ENCODE peak calls at places on chromosomes 7 and 10, in four cellular contexts. L is sigmoid colon, W is spleen, B is endothelial cell of umbilical vein. O is an unnamed sample. For H3K4me1, the result is how much of the 10 kb centered on the place peaks cover.

GRCh38 chr7:24510781-24511180 is 62.5 kb upstream of the PALS2 start:
- DNase-seq in L (no peak), W (no peak), B (no peak), O (no peak)

GRCh38 chr10:22229756-22230330 is 12.0 kb upstream of the EBLN1 start:
- DNase-seq in W (no peak), B (peak), L (no peak), O (no peak)

GRCh38 chr10:92074126-92074887 is 150.7 kb downstream of the BTAF1 start:
- DNase-seq in W (no peak), L (no peak), B (peak), O (no peak)

GRCh38 chr7:130490287-130490686 is 1.6 kb upstream of the MEST start:
- DNase-seq in W (no peak), L (no peak), B (peak), O (no peak)

GRCh38 chr7:18834574-18835361 is 282.7 kb downstream of the TWIST1 start:
- DNase-seq in B (no peak), L (no peak), W (no peak), O (no peak)

GRCh38 chr7:123431075-123431614 is 103.2 kb downstream of the IQUB start:
- DNase-seq in W (no peak), L (no peak), B (no peak), O (no peak)

GRCh38 chr7:2175514-2175913 is 57.2 kb downstream of the MAD1L1 start:
- DNase-seq in B (peak), L (no peak), W (no peak), O (no peak)

GRCh38 chr10:34768261-34768971 is 46.7 kb downstream of the PARD3 start:
- DNase-seq in W (no peak), L (peak), B (no peak), O (no peak)

GRCh38 chr7:32379486-32380115 is 110.6 kb downstream of the LSM5 start:
- DNase-seq in L (no peak), B (no peak), W (no peak), O (no peak)

GRCh38 chr10:29797616-29798015 is 162.8 kb upstream of the SVIL start:
- DNase-seq in L (no peak), W (no peak), B (no peak), O (no peak)

GRCh38 chr10:69870591-69870990 is 68.9 kb downstream of the COL13A1 start:
- DNase-seq in L (no peak), W (no peak), B (peak), O (no peak)

GRCh38 chr10:69872326-69872725 is 70.6 kb downstream of the COL13A1 start:
- DNase-seq in W (no peak), B (no peak), L (no peak), O (no peak)

GRCh38 chr10:69873141-69873540 is 71.4 kb downstream of the COL13A1 start:
- DNase-seq in W (no peak), B (no peak), L (no peak), O (no peak)

GRCh38 chr10:69869291-69869841 is 67.7 kb downstream of the COL13A1 start:
- DNase-seq in B (peak), W (no peak), L (no peak), O (no peak)

GRCh38 chr10:69871074-69871473 is 69.4 kb downstream of the COL13A1 start:
- DNase-seq in L (no peak), W (no peak), B (no peak), O (no peak)
- TF ChIP-seq POLR2AphosphoS5 in L (no peak), W (no peak), B (no peak), O (no peak)

GRCh38 chr10:14653271-14654161 is 121.2 kb downstream of the FAM107B start:
- DNase-seq in W (no peak), B (peak), L (no peak), O (no peak)

GRCh38 chr10:14649739-14650138 is 125.0 kb downstream of the FAM107B start:
- DNase-seq in L (no peak), B (no peak), W (no peak), O (no peak)

GRCh38 chr10:14654821-14655382 is 119.8 kb downstream of the FAM107B start:
- DNase-seq in W (no peak), B (no peak), L (no peak), O (no peak)

GRCh38 chr10:14652067-14652466 is 122.6 kb downstream of the FAM107B start:
- DNase-seq in B (peak), W (no peak), L (no peak), O (no peak)

DNA sequence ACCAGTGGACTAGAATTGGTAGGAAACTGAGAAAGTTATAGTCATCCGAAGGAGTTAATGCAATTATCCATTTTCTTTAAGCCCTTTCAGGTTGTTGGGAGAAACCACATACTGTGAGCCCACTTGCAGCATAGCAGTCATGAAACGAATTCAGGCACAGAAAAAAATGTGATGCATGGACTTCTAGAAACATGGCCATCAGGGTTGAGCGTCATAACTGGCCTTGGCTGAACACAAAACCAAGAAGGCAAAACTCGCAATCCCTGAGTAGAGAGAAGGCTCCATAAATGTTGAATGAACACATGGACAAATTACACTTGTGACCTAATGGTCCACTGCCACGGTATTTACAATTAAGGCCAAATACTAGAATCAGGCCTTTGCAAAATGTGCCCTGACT is 121.9 kb downstream of the FAM107B start:
- DNase-seq in W (no peak), B (no peak), L (no peak), O (no peak)
- H3K4me1 ChIP-seq in W (half or more), B (under half), L (under half), O (under half)

GRCh38 chr10:132448248-132448731 is 51.3 kb downstream of the PWWP2B start:
- DNase-seq in L (no peak), W (peak), B (no peak), O (peak)

GRCh38 chr10:132446195-132446581 is 49.2 kb downstream of the PWWP2B start:
- DNase-seq in L (no peak), B (no peak), W (peak), O (no peak)

GRCh38 chr10:132446661-132447445 is 49.9 kb downstream of the PWWP2B start:
- DNase-seq in B (no peak), L (no peak), W (peak), O (no peak)

GRCh38 chr10:132449051-132449825 is 52.2 kb downstream of the PWWP2B start:
- DNase-seq in B (no peak), L (no peak), W (peak), O (no peak)

GRCh38 chr10:132447446-132448247 is 50.6 kb downstream of the PWWP2B start:
- DNase-seq in B (no peak), W (peak), L (no peak), O (no peak)
- TF ChIP-seq POLR2AphosphoS5 in B (no peak), W (peak), L (no peak), O (no peak)

GRCh38 chr7:80184693-80185092 is 50.1 kb downstream of the GNAI1 start:
- DNase-seq in W (no peak), B (no peak), L (no peak), O (no peak)
- H3K4me1 ChIP-seq in W (under half), B (under half), L (under half), O (under half)

DNA sequence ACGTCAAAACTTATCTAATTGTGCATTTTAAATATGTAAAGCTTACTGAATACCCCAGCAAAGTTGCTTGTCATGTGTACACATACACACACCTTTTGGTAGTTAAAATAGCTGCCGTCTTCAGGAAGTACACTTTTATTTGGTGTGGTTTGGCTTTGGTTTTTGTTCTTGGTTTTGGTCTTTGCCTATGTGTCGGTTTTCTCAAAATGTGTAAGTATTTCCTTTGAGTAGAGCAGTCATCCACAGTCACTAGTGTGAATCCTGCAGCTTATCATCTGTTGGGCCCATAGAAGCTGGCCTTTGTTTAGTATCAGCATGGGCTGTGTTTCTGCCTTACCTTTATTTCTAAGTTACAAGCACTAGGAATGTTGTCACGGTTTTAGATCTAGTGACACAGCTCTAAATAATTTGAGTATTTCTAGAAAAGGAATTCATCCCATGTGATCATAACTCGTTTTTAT is 35.3 kb downstream of the NET1 start:
- DNase-seq in W (no peak), B (peak), L (no peak), O (no peak)
- TF ChIP-seq POLR2AphosphoS5 in W (no peak), B (no peak), L (no peak), O (no peak)

GRCh38 chr7:5363729-5364128 is 59.9 kb downstream of the TNRC18 start:
- DNase-seq in L (no peak), W (no peak), B (no peak), O (no peak)
- H3K4me1 ChIP-seq in L (under half), W (under half), B (under half), O (under half)

DNA sequence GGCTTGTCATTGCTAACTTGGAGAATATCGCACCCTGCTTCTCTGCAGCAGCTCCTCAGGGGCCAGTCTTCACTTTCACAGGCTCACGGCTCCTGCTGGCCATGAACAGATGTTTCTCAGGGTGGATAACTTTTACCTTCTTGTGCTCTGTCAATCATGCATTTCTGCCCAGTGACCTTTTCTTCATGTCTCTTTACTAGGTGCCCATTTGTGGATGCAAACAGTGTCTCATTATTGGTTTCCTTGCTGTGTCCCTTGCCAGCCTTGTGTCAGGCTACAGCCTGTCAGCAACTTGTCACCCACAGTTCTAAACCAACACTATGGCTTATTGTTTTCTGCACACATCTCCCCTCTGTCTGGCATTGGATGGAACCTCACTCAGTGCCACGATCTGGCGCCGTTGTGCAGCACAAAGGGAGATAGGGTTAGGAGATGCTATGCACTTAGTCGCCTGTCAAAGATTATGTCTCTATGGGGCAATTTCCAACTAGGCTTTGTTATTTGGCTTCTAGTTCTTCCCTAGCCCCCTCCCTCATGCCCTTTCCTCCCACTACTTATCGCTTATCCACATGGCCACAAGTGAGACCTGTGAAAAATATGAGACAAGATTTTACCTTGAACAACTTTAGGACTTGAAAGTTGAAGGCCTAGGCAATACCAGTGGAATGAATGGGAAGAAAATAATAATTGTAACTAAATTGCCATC is 45.7 kb upstream of the NXPH1 start:
- DNase-seq in B (no peak), L (no peak), W (no peak), O (no peak)
- TF ChIP-seq POLR2AphosphoS5 in B (no peak), L (no peak), W (no peak), O (no peak)

GRCh38 chr7:52501696-52502095 is 533.7 kb upstream of the POM121L12 start:
- DNase-seq in L (no peak), W (no peak), B (no peak), O (no peak)

GRCh38 chr7:52500796-52501195 is 534.6 kb upstream of the POM121L12 start:
- DNase-seq in W (no peak), B (peak), L (no peak), O (no peak)

GRCh38 chr7:52502281-52502680 is 533.2 kb upstream of the POM121L12 start:
- DNase-seq in B (no peak), W (no peak), L (no peak), O (no peak)

GRCh38 chr7:52498319-52498718 is 537.1 kb upstream of the POM121L12 start:
- DNase-seq in L (no peak), B (peak), W (no peak), O (no peak)
- H3K4me1 ChIP-seq in L (under half), B (under half), W (under half), O (under half)

O was measured in Panc1.